ENCODE peak calls at places on chromosomes 4 and X, in eight cellular contexts. L, P, Z, T, C, O, G and U are unnamed samples.

GRCh38 chr4:59612235-59612634 is 1587.9 kb upstream of the ADGRL3 start:
- ATAC-seq in L (no peak), P (no peak), Z (no peak), T (no peak), C (no peak), O (peak), G (peak), U (no peak)

GRCh38 chr4:150332086-150332485 is 249.9 kb upstream of the MAB21L2 start:
- ATAC-seq in L (peak), P (no peak), Z (no peak), T (no peak), C (no peak), O (no peak), G (no peak), U (no peak)

GRCh38 chrX:124395145-124395858 is 48.9 kb downstream of the SH2D1A start:
- ATAC-seq in L (no peak), P (no peak), Z (no peak), T (peak), C (no peak), O (no peak), G (no peak), U (no peak)

GRCh38 chr4:28686618-28687017 is 1826.0 kb downstream of the STIM2 start:
- ATAC-seq in L (peak), P (peak), Z (no peak), T (no peak), C (no peak), O (peak), G (no peak), U (no peak)

GRCh38 chr4:15575951-15576350 is 79.2 kb downstream of the FBXL5 start:
- ATAC-seq in L (no peak), P (no peak), Z (no peak), T (no peak), C (no peak), O (no peak), G (no peak), U (no peak)

GRCh38 chrX:119230850-119231249 is 5.2 kb upstream of the PGRMC1 start:
- ATAC-seq in L (no peak), P (no peak), Z (no peak), T (no peak), C (no peak), O (no peak), G (no peak), U (no peak)

GRCh38 chr4:86730310-86730709 is 118.9 kb downstream of the SLC10A6 start:
- ATAC-seq in L (no peak), P (no peak), Z (no peak), T (peak), C (no peak), O (no peak), G (no peak), U (no peak)

GRCh38 chr4:1684756-1685603 is 867 bp upstream of the FAM53A start:
- ATAC-seq in L (no peak), P (peak), Z (peak), T (no peak), C (peak), O (peak), G (no peak), U (no peak)

GRCh38 chrX:119655125-119655524 is 37.8 kb downstream of the SEPTIN6 start:
- ATAC-seq in L (peak), P (peak), Z (no peak), T (peak), C (no peak), O (peak), G (no peak), U (no peak)

GRCh38 chrX:16745659-16746058 is 26.2 kb downstream of the SYAP1 start:
- ATAC-seq in L (no peak), P (no peak), Z (no peak), T (no peak), C (no peak), O (no peak), G (no peak), U (no peak)

GRCh38 chr4:186617921-186618320 is 62.6 kb upstream of the MTNR1A start:
- ATAC-seq in L (no peak), P (no peak), Z (no peak), T (no peak), C (no peak), O (no peak), G (no peak), U (no peak)

GRCh38 chr4:118331352-118331751 is 21.5 kb downstream of the PRSS12 start:
- ATAC-seq in L (no peak), P (no peak), Z (no peak), T (no peak), C (no peak), O (no peak), G (no peak), U (no peak)

GRCh38 chr4:99321241-99322191 is at the start of gene ADH1B:
- ATAC-seq in L (peak), P (no peak), Z (no peak), T (no peak), C (no peak), O (peak), G (no peak), U (no peak)

GRCh38 chr4:93759506-93759905 is 69.0 kb upstream of the ATOH1 start:
- ATAC-seq in L (no peak), P (no peak), Z (no peak), T (no peak), C (peak), O (peak), G (peak), U (no peak)

GRCh38 chrX:8037593-8038348 is 110.6 kb upstream of the PNPLA4 start:
- ATAC-seq in L (no peak), P (no peak), Z (no peak), T (no peak), C (no peak), O (no peak), G (no peak), U (no peak)

GRCh38 chr4:71338846-71339593 is at the start of gene SLC4A4:
- ATAC-seq in L (peak), P (peak), Z (no peak), T (no peak), C (peak), O (peak), G (no peak), U (no peak)

GRCh38 chr4:87589531-87589930 is 18.8 kb upstream of the DSPP start:
- ATAC-seq in L (peak), P (no peak), Z (no peak), T (no peak), C (peak), O (peak), G (peak), U (peak)

GRCh38 chrX:47351706-47352105 is 18.7 kb upstream of the ZNF157 start:
- ATAC-seq in L (no peak), P (no peak), Z (no peak), T (no peak), C (no peak), O (no peak), G (no peak), U (no peak)

GRCh38 chrX:63744850-63745249 is 40.2 kb downstream of the ARHGEF9 start:
- ATAC-seq in L (no peak), P (no peak), Z (no peak), T (no peak), C (no peak), O (no peak), G (no peak), U (no peak)

GRCh38 chr4:1872918-1873269 is 1.7 kb downstream of the NSD2 start:
- ATAC-seq in L (no peak), P (no peak), Z (no peak), T (no peak), C (no peak), O (no peak), G (no peak), U (no peak)

GRCh38 chrX:49876750-49877149 is 2.5 kb upstream of the USP27X start:
- ATAC-seq in L (no peak), P (no peak), Z (no peak), T (no peak), C (no peak), O (peak), G (no peak), U (no peak)

GRCh38 chrX:19897087-19897486 is 9.7 kb upstream of the SH3KBP1 start:
- ATAC-seq in L (no peak), P (no peak), Z (no peak), T (no peak), C (no peak), O (no peak), G (no peak), U (no peak)

GRCh38 chr4:24742335-24742734 is 53.0 kb upstream of the SOD3 start:
- ATAC-seq in L (peak), P (no peak), Z (no peak), T (no peak), C (no peak), O (no peak), G (no peak), U (no peak)

GRCh38 chr4:42488114-42488513 is 90.8 kb downstream of the SHISA3 start:
- ATAC-seq in L (no peak), P (no peak), Z (no peak), T (no peak), C (no peak), O (no peak), G (no peak), U (no peak)

GRCh38 chrX:73127700-73128241 is 48.5 kb upstream of the PABPC1L2A start:
- ATAC-seq in L (no peak), P (no peak), Z (no peak), T (peak), C (peak), O (peak), G (no peak), U (peak)

GRCh38 chrX:135384161-135384836 is 37.4 kb upstream of the SMIM10L2A start:
- ATAC-seq in L (no peak), P (no peak), Z (no peak), T (peak), C (no peak), O (no peak), G (no peak), U (no peak)

GRCh38 chr4:23957465-23957864 is 67.6 kb upstream of the PPARGC1A start:
- ATAC-seq in L (no peak), P (no peak), Z (no peak), T (no peak), C (no peak), O (no peak), G (no peak), U (no peak)

GRCh38 chrX:10507876-10508275 is 112.5 kb downstream of the MID1 start:
- ATAC-seq in L (peak), P (no peak), Z (no peak), T (no peak), C (no peak), O (no peak), G (no peak), U (no peak)

GRCh38 chrX:152843852-152844251 is 13.0 kb downstream of the NSDHL start:
- ATAC-seq in L (no peak), P (no peak), Z (no peak), T (no peak), C (no peak), O (no peak), G (no peak), U (no peak)

GRCh38 chr4:108314900-108315589 is 146.3 kb upstream of the LEF1 start:
- ATAC-seq in L (no peak), P (no peak), Z (no peak), T (no peak), C (no peak), O (no peak), G (no peak), U (no peak)

GRCh38 chrX:7574325-7574724 is 268.6 kb upstream of the VCX start:
- ATAC-seq in L (no peak), P (no peak), Z (no peak), T (no peak), C (no peak), O (no peak), G (no peak), U (no peak)

GRCh38 chr4:21304061-21304541 is 603.8 kb downstream of the PACRGL start:
- ATAC-seq in L (no peak), P (no peak), Z (no peak), T (no peak), C (peak), O (peak), G (no peak), U (peak)

GRCh38 chr4:56506110-56506705 is 617 bp downstream of the ARL9 start:
- ATAC-seq in L (peak), P (no peak), Z (no peak), T (no peak), C (peak), O (no peak), G (no peak), U (no peak)

GRCh38 chrX:107714196-107714811 is 61.3 kb downstream of the TSC22D3 start:
- ATAC-seq in L (no peak), P (no peak), Z (no peak), T (peak), C (no peak), O (no peak), G (no peak), U (no peak)
- TF ChIP-seq CTCF in L (no peak), P (no peak), Z (peak), T (no peak), C (no peak), O (no peak), G (no peak), U (peak)

GRCh38 chr4:10085828-10086505 is 30.6 kb downstream of the WDR1 start:
- ATAC-seq in L (no peak), P (no peak), Z (no peak), T (no peak), C (no peak), O (no peak), G (no peak), U (no peak)
- H3K27ac ChIP-seq in L (no peak), P (no peak), Z (no peak), T (no peak), C (no peak), O (no peak), G (no peak), U (peak)

DNA sequence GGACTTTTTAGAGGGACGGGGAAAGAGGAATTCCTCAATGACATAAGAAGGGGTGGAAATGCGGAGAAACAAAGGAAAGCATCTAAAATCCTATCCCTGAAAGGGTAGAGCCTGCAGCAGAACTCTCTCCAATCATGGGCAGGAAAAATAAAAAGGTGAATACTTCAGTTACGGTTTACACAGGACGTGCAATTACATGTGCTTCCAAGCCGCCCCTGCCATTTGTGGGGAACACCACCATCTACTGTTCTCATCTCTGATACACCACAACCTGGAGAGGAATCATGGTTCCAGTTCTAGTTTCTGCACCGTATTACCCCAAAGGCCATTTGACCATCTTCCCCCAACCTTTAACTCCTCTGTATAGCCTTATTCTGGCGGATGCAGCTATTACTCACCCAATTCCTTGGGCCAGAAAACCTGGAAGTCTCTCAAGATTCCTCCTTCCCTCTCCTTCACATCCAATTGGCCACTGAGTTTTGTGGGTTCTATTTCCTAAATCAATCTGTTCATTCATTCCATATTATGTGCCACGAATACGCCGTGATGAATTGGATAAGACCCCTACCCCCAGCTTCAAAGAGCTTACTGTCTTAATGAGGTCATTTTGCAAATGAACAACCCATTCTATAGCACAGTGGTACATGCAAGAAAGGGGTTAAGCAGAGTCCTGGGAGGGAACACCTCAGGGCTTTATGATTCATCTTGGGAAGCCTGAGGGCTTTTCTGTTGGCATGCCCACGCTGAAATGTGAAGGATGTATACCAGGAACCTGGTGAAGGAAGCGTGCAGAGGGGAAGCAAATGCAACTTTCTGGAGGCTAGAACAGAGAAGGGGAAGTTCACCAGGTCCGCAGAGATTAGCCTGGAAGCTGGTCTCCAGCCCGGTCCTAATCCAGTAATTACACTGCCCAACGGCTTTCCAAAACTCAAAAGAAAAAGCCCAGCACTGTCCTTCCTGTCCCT is 1.4 kb upstream of the MSL3 start:
- ATAC-seq in L (no peak), P (no peak), Z (no peak), T (no peak), C (no peak), O (no peak), G (no peak), U (no peak)
- TF ChIP-seq CTCF in L (no peak), P (no peak), Z (no peak), T (no peak), C (no peak), O (no peak), G (no peak), U (no peak)

GRCh38 chr4:105092356-105092755 is 54.3 kb upstream of the TET2 start:
- ATAC-seq in L (no peak), P (no peak), Z (no peak), T (no peak), C (no peak), O (no peak), G (no peak), U (no peak)

GRCh38 chr4:105092768-105093167 is 53.9 kb upstream of the TET2 start:
- ATAC-seq in L (no peak), P (no peak), Z (no peak), T (no peak), C (no peak), O (no peak), G (no peak), U (no peak)

GRCh38 chr4:105093975-105094374 is 52.7 kb upstream of the TET2 start:
- ATAC-seq in L (no peak), P (no peak), Z (no peak), T (no peak), C (no peak), O (no peak), G (no peak), U (no peak)

DNA sequence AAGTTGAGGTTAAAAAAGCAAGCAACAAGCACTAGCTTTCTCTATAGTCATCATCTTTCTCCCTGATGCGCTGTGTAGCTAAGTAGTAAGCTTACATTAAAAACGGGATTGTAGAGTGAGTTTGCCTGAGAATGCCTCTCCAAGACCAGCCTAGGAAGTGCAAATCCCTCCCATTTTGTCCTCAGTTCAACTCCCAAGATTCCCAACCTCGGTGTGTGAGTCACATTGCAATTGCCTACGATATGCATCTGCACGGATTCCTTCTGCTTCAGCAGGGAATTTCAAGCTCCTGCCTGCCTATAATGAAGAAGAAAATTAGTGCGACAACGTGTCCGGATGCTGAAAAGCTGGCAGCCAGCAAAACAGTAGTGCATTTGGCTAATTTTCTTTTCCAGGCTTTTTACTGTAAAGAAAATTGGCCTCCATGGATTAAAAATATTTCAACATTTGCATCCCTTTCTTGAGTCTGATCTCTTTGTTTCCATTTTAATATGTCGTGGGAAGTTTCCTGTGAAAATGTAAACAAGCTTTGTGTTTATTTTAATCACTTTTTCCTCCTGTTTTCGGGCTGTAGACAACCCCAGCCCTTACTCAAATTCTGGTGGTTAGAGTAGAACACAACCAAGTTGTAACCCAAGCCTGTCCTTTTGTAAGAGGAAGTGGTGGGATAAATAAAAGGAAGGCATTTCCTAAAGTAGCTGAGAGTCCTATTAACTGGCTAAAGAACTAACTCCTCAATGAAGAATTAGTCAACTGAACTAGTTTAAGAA is 58.4 kb upstream of the TET2 start:
- ATAC-seq in L (peak), P (no peak), Z (no peak), T (no peak), C (no peak), O (peak), G (no peak), U (no peak)
- H3K27ac ChIP-seq in L (peak), P (no peak), Z (no peak), T (no peak), C (no peak), O (no peak), G (peak), U (no peak)

GRCh38 chr4:6910340-6910959 is 824 bp downstream of the TBC1D14 start:
- ATAC-seq in L (no peak), P (no peak), Z (no peak), T (no peak), C (no peak), O (no peak), G (no peak), U (no peak)
- TF ChIP-seq CTCF in L (no peak), P (peak), Z (peak), T (no peak), C (no peak), O (no peak), G (no peak), U (no peak)

DNA sequence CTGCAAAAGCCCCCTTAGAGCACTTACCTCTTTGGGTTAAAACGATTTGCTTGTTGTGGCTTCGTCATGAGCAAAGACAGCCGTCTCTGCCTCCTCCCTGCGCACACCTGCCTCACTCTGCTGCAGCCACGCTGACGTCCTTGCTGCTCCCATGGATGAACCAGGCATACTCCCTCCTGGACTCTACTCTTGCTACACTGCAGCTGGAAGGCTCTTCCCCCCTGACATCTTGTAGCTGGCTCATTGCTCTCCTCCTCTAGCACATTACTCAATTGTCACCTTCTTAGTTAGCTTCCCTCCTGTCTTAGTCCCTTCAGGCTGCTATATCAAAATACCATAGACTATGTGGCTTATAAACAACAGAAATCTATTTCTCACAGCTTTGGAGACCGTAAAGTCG is 59.3 kb downstream of the FAM114A1 start:
- ATAC-seq in L (no peak), P (no peak), Z (no peak), T (no peak), C (no peak), O (no peak), G (no peak), U (no peak)
- H3K27ac ChIP-seq in L (peak), P (no peak), Z (no peak), T (no peak), C (no peak), O (no peak), G (no peak), U (peak)

GRCh38 chrX:103017542-103017941 is 46.4 kb downstream of the BEX1 start:
- ATAC-seq in L (no peak), P (no peak), Z (no peak), T (no peak), C (no peak), O (no peak), G (no peak), U (no peak)
- TF ChIP-seq CTCF in L (no peak), P (peak), Z (peak), T (no peak), C (no peak), O (no peak), G (no peak), U (no peak)

GRCh38 chr4:8136972-8137710 is 21.5 kb downstream of the ABLIM2 start:
- ATAC-seq in L (no peak), P (peak), Z (no peak), T (no peak), C (peak), O (no peak), G (no peak), U (no peak)
- H3K27ac ChIP-seq in L (no peak), P (no peak), Z (no peak), T (no peak), C (no peak), O (no peak), G (no peak), U (no peak)

DNA sequence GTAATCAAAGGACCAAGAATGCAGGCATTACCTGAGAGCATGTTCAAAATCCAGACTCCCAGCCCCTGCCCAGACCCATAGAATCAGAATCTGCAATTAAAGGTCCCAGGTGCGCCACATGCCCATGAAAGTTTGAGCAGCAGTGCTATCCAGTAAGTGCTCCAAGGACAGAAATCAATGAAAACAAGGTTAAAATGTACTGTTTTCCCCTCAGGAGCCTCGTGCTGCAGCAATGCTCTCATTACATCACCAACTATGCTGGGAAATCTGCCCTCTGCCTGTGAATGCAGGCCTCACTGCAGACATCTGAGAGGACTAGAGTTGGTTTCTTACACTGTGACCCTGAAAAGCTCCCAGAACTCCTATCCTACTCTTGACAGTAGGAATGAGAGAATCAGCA is 21.1 kb downstream of the ANXA5 start:
- ATAC-seq in L (peak), P (no peak), Z (peak), T (no peak), C (no peak), O (peak), G (no peak), U (no peak)
- TF ChIP-seq CTCF in L (peak), P (no peak), Z (peak), T (no peak), C (no peak), O (no peak), G (no peak), U (no peak)

GRCh38 chrX:24371391-24371972 is 11.0 kb downstream of the SUPT20HL1 start:
- ATAC-seq in L (peak), P (peak), Z (peak), T (peak), C (peak), O (peak), G (peak), U (peak)
- H3K27ac ChIP-seq in L (no peak), P (no peak), Z (no peak), T (no peak), C (no peak), O (no peak), G (no peak), U (no peak)